ENCODE peak calls at places on chromosomes 6 and 20, in five cellular contexts. P, L, N, O and B are unnamed samples.

GRCh38 chr6:89387516-89388222 is 24.4 kb downstream of the RRAGD start:
- DNase-seq in P (no peak), L (no peak), N (no peak), O (no peak), B (no peak)

GRCh38 chr6:170129691-170130171 is 161.1 kb downstream of the DLL1 start:
- DNase-seq in P (peak), L (no peak), N (no peak), O (no peak), B (peak)

GRCh38 chr6:122845916-122846632 is 57.0 kb downstream of the SMPDL3A start:
- DNase-seq in P (no peak), L (no peak), N (no peak), O (no peak), B (peak)

GRCh38 chr20:47464380-47465101 is 37.1 kb upstream of the NCOA3 start:
- DNase-seq in P (peak), L (peak), N (peak), O (peak), B (peak)

GRCh38 chr6:47587503-47587902 is 109.9 kb downstream of the CD2AP start:
- DNase-seq in P (no peak), L (no peak), N (no peak), O (no peak), B (peak)

GRCh38 chr6:81450180-81450579 is 302.3 kb downstream of the TENT5A start:
- DNase-seq in P (no peak), L (no peak), N (no peak), O (no peak), B (peak)

GRCh38 chr6:166998256-166999144 is 697 bp upstream of the CEP43 start:
- DNase-seq in P (peak), L (peak), N (peak), O (peak), B (peak)

GRCh38 chr6:16914184-16914583 is 152.9 kb upstream of the ATXN1 start:
- DNase-seq in P (no peak), L (no peak), N (no peak), O (no peak), B (no peak)

GRCh38 chr6:95325858-95326257 is 251.5 kb upstream of the MANEA start:
- DNase-seq in P (no peak), L (no peak), N (no peak), O (no peak), B (peak)

GRCh38 chr20:53176133-53176532 is 204.0 kb downstream of the TSHZ2 start:
- DNase-seq in P (no peak), L (no peak), N (no peak), O (peak), B (no peak)

GRCh38 chr20:34165246-34165645 is 53.2 kb upstream of the EIF2S2 start:
- DNase-seq in P (no peak), L (no peak), N (peak), O (no peak), B (peak)

GRCh38 chr6:90053614-90054013 is 159.3 kb downstream of the GJA10 start:
- DNase-seq in P (no peak), L (no peak), N (no peak), O (no peak), B (no peak)

GRCh38 chr20:57911512-57912226 is 201.9 kb upstream of the PMEPA1 start:
- DNase-seq in P (no peak), L (no peak), N (no peak), O (no peak), B (no peak)

GRCh38 chr20:3164043-3164762 is 4.5 kb upstream of the FASTKD5 start:
- DNase-seq in P (no peak), L (no peak), N (no peak), O (no peak), B (no peak)

GRCh38 chr6:37319156-37319555 is 34.6 kb upstream of the RNF8 start:
- DNase-seq in P (no peak), L (no peak), N (no peak), O (no peak), B (no peak)

GRCh38 chr6:149234051-149234962 is 83.2 kb upstream of the TAB2 start:
- DNase-seq in P (no peak), L (no peak), N (peak), O (peak), B (peak)

GRCh38 chr20:53194891-53195290 is 222.7 kb downstream of the TSHZ2 start:
- DNase-seq in P (no peak), L (no peak), N (no peak), O (no peak), B (no peak)

GRCh38 chr6:158232445-158233213 is 64.5 kb downstream of the GTF2H5 start:
- DNase-seq in P (peak), L (peak), N (peak), O (peak), B (peak)

GRCh38 chr20:634526-634925 is 18.5 kb downstream of the SRXN1 start:
- DNase-seq in P (no peak), L (no peak), N (no peak), O (no peak), B (no peak)

GRCh38 chr6:145723646-145724045 is 11.7 kb downstream of the EPM2A start:
- DNase-seq in P (no peak), L (no peak), N (no peak), O (no peak), B (no peak)

GRCh38 chr6:46528956-46529750 is 37.9 kb upstream of the RCAN2 start:
- DNase-seq in P (no peak), L (no peak), N (no peak), O (no peak), B (peak)

GRCh38 chr6:443621-444175 is 52.1 kb downstream of the IRF4 start:
- DNase-seq in P (no peak), L (no peak), N (no peak), O (no peak), B (no peak)

GRCh38 chr6:134374486-134374885 is 56.6 kb upstream of the SGK1 start:
- DNase-seq in P (no peak), L (no peak), N (peak), O (no peak), B (peak)

GRCh38 chr6:32529697-32530429 is at the start of gene HLA-DRB5:
- DNase-seq in P (no peak), L (peak), N (no peak), O (no peak), B (peak)

GRCh38 chr6:43488667-43489276 is 11.4 kb downstream of the TJAP1 start:
- DNase-seq in P (no peak), L (no peak), N (no peak), O (no peak), B (no peak)

DNA sequence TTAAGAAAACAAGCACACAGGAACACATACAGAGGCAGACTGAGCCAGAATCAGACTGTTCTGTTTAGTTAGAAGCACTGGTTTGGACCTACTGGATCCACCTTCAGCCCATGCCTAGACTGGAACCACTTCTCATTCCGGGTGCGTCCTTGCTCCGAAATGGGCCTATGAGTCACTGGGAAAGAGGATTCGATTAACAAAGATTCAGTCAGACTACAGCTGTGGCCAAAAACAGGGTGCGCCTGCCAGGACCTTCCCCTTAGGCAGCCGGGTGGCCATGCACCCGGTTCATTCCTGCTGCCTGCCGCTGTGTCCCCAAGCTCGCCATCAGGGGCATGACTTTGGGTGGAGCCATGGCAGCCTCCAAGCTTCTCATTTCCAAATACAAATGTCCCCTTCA is 14.5 kb upstream of the KCNK5 start:
- DNase-seq in P (no peak), L (no peak), N (no peak), O (no peak), B (no peak)
- TF ChIP-seq CTCF in P (no peak), L (no peak), N (no peak), O (no peak), B (no peak)

GRCh38 chr6:113644861-113645575 is 212.1 kb upstream of the MARCKS start:
- DNase-seq in P (no peak), L (no peak), N (no peak), O (no peak), B (peak)

GRCh38 chr6:113646701-113647100 is 210.4 kb upstream of the MARCKS start:
- DNase-seq in P (no peak), L (no peak), N (no peak), O (no peak), B (no peak)

GRCh38 chr6:113645986-113646385 is 211.2 kb upstream of the MARCKS start:
- DNase-seq in P (no peak), L (no peak), N (no peak), O (no peak), B (no peak)

GRCh38 chr6:113647158-113647889 is 209.8 kb upstream of the MARCKS start:
- DNase-seq in P (no peak), L (no peak), N (no peak), O (no peak), B (no peak)

DNA sequence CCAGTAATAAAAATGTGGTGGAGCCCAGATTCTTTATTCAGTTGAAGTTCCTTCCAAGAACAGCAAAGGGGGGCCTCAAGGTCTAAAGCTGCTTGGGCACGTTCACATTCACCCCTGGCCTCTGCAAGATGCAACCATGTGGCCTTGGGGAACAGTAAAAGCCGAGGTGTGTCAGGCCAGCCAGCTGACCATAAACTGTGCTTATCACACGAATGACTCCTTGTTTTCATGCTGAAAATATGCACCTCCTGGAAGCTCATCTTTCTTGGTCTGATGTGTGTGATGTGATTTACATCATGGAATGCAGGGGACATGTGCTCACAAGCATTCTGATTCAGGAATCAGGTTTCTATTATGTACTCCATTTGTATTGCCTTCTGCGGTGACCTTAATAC is 211.6 kb upstream of the MARCKS start:
- DNase-seq in P (no peak), L (no peak), N (no peak), O (peak), B (peak)
- H3K4me3 ChIP-seq in P (no peak), L (no peak), N (no peak), O (no peak), B (no peak)

GRCh38 chr20:45307076-45307645 is 521 bp downstream of the RBPJL start:
- DNase-seq in P (no peak), L (no peak), N (no peak), O (no peak), B (no peak)

GRCh38 chr20:45305262-45305661 is 1.4 kb upstream of the RBPJL start:
- DNase-seq in P (no peak), L (no peak), N (no peak), O (peak), B (no peak)

GRCh38 chr20:45309075-45309474 is 976 bp upstream of the MATN4 start:
- DNase-seq in P (no peak), L (no peak), N (no peak), O (no peak), B (no peak)

GRCh38 chr20:45306431-45306982 is at the start of gene RBPJL:
- DNase-seq in P (no peak), L (no peak), N (no peak), O (peak), B (no peak)

DNA sequence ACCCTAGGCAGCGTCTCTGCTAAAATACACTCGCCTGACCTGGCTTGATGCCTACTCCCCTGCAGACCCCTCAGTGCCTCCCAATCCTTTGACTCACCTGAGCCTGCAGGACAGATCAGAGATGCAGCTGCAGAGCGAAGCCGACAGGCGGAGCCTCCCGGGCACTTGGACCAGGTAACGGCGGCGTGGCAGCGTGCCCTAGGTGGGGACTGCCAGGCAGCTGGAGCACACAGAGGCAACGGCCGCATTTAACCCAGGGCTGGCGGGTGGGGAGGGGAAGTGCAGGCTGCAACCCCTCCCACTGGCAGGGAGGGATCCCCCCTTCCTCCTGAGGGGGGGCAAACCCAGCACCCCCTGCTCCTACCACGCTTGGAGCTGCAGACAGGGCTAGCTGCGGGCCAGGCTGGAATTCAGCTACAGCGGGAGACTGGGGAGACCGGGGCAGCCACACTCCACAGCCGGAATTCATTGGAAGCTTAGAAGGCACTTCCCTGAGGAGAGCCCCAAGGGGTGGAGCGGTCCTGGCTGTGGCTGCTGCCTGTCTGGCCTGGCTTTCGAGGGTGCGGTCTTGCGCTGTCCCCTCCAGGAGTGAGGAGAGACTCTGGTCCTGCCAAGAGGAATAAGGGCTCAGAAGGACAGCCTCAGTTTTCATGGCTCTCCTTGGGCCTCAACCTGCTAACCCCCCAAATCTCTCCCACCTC is at the start of gene MATN4:
- DNase-seq in P (peak), L (no peak), N (no peak), O (no peak), B (no peak)
- TF ChIP-seq CTCF in P (no peak), L (no peak), N (no peak), O (no peak), B (peak)

GRCh38 chr6:35489066-35489465 is 7.8 kb downstream of the TEAD3 start:
- DNase-seq in P (no peak), L (no peak), N (no peak), O (no peak), B (no peak)

GRCh38 chr6:35488517-35488862 is 8.4 kb downstream of the TEAD3 start:
- DNase-seq in P (no peak), L (no peak), N (no peak), O (no peak), B (no peak)

GRCh38 chr6:35490821-35491557 is 5.9 kb downstream of the TEAD3 start:
- DNase-seq in P (no peak), L (no peak), N (no peak), O (no peak), B (no peak)

GRCh38 chr6:35491558-35492541 is 5.0 kb downstream of the TEAD3 start:
- DNase-seq in P (no peak), L (no peak), N (no peak), O (peak), B (no peak)

DNA sequence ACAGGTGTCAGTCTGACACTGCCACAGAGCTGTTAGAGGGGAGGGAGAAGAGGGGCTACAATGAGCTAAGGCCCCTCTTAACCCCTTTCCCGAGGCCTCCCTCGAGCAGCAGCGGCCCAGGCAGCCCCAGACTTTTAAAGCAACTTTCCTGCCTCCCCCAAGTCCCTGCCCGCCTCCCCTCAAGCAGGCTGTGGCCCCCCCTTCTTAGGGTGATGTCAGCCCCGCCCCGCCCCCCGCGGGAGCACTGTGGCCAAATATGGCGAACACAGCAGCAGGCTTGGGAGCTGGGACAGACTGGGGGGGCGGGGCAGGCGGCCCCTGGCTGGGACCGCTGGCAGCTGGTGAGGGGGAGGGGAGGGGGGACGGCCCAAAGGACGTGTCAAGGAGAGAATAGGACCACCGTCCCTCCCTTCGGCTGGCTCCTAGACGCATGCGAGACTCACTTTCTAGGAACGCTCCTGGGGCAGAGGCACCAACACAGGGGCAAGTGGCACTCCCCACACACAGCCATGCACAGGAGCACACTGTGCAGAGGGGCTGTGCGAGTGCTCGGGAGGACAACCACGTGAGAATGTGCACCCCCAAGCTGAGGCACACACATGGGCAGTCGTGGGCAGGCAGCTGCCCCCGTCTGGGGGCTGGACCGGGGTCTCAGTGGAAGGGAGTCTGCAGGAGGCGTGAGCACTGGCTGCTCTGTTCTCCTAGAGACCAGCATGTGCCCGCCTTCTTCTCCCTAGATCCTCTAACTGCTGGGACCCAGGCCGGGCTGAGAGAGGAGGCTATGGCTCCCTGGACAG is 6.7 kb downstream of the TEAD3 start:
- DNase-seq in P (peak), L (peak), N (no peak), O (no peak), B (peak)
- H3K4me3 ChIP-seq in P (peak), L (peak), N (no peak), O (no peak), B (no peak)

GRCh38 chr20:6430381-6430780 is 307.6 kb upstream of the FERMT1 start:
- DNase-seq in P (no peak), L (no peak), N (no peak), O (no peak), B (no peak)

DNA sequence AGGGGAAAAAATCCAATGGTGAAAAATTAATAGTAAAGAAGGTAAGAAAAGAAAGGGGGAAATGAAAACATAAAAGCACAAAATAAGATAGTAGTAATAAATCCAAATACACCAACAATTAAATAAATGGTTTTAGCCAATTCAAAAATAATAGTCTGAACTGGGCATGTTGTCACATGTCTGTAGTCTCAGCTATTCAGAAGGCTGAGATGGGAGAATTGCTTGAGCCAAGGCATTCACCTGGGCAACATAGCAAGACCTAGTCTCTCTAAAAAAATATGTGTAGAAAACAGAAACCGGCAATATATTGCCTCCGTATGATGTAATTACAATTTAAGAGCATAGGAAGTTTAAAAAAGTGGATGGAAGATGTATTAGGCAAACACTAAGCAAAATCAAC is 311.3 kb upstream of the FERMT1 start:
- DNase-seq in P (no peak), L (no peak), N (no peak), O (no peak), B (no peak)
- TF ChIP-seq CTCF in P (no peak), L (no peak), N (no peak), O (no peak), B (no peak)

DNA sequence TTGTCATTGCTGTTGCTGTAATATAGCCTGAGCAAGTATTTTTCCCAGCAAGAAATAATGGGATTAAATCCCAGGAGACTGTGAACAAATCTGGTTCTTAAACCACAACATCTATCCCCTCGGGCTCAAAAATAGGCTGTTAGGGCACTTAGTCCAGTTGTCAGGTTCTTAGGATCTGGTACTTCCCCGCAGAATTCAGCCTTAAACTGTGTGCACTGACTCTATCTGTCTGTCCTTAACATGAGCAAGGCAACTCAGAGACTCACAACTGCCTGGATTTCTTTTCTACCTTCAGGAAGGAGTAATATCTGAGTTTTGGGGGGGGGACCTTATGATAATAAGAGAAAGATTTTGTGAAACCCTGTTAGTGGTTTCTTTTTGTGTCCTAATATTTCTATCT is 437.5 kb downstream of the HTR1B start:
- DNase-seq in P (no peak), L (no peak), N (no peak), O (no peak), B (no peak)
- H3K4me3 ChIP-seq in P (no peak), L (no peak), N (no peak), O (no peak), B (no peak)

GRCh38 chr20:50512323-50512722 is 2.1 kb downstream of the PTPN1 start:
- DNase-seq in P (no peak), L (no peak), N (no peak), O (no peak), B (no peak)

GRCh38 chr20:50509923-50510705 is at the start of gene PTPN1:
- DNase-seq in P (peak), L (peak), N (peak), O (peak), B (peak)

GRCh38 chr20:50508171-50508761 is 1.9 kb upstream of the PTPN1 start:
- DNase-seq in P (no peak), L (no peak), N (no peak), O (peak), B (no peak)

GRCh38 chr20:50513169-50514034 is 3.2 kb downstream of the PTPN1 start:
- DNase-seq in P (no peak), L (no peak), N (peak), O (no peak), B (peak)

GRCh38 chr20:50510706-50511401 is 671 bp downstream of the PTPN1 start:
- DNase-seq in P (peak), L (peak), N (peak), O (peak), B (no peak)
- TF ChIP-seq CTCF in P (no peak), L (no peak), N (no peak), O (no peak), B (no peak)

GRCh38 chr20:17897566-17898307 is 70.9 kb downstream of the SNX5 start:
- DNase-seq in P (no peak), L (no peak), N (no peak), O (no peak), B (no peak)

GRCh38 chr20:17896771-17897369 is 71.7 kb downstream of the SNX5 start:
- DNase-seq in P (no peak), L (no peak), N (no peak), O (no peak), B (no peak)

GRCh38 chr20:17898548-17898994 is 70.0 kb downstream of the SNX5 start:
- DNase-seq in P (peak), L (peak), N (peak), O (peak), B (peak)

GRCh38 chr20:17895641-17896246 is 72.8 kb downstream of the SNX5 start:
- DNase-seq in P (peak), L (peak), N (peak), O (no peak), B (peak)

GRCh38 chr20:17896247-17896723 is 72.3 kb downstream of the SNX5 start:
- DNase-seq in P (no peak), L (peak), N (peak), O (no peak), B (no peak)
- H3K4me3 ChIP-seq in P (peak), L (peak), N (no peak), O (no peak), B (no peak)